ENCODE peak calls at places on chromosomes 4 and X, in five cellular contexts. R is brain microvascular endothelial cell, Z is neural progenitor cell, P is adipocyte, K is hepatocyte. B is an unnamed sample.

GRCh38 chr4:108622828-108623227 is 2.5 kb downstream of the RPL34 start:
- DNase-seq in P (no peak), Z (no peak), R (no peak), K (no peak), B (no peak)

GRCh38 chrX:71515039-71515398 is 17.9 kb upstream of the OGT start:
- DNase-seq in K (no peak), Z (no peak), P (peak; percentile 56), R (no peak), B (no peak)

GRCh38 chr4:67581208-67581857 is 22.8 kb downstream of the STAP1 start:
- DNase-seq in K (no peak), Z (no peak), R (no peak), P (no peak), B (no peak)

GRCh38 chrX:149003863-149004660 is 501.0 kb downstream of the IDS start:
- DNase-seq in P (no peak), R (peak; percentile 11), K (no peak), Z (no peak), B (no peak)

GRCh38 chr4:74364649-74365491 is at the start of gene EREG:
- DNase-seq in Z (peak; percentile 70), R (peak; percentile 90), P (peak; percentile 60), K (peak; percentile 45), B (no peak)

GRCh38 chr4:139734201-139734874 is 68.7 kb downstream of the MGST2 start:
- DNase-seq in Z (peak; percentile 30), R (no peak), P (peak; percentile 92), K (peak; percentile 55), B (no peak)

GRCh38 chr4:40331092-40331824 is 3.9 kb upstream of the CHRNA9 start:
- DNase-seq in K (no peak), P (no peak), R (no peak), Z (no peak), B (no peak)

GRCh38 chrX:53186363-53186762 is 38.6 kb downstream of the KDM5C start:
- DNase-seq in P (no peak), Z (no peak), K (no peak), R (peak; percentile 31), B (no peak)

GRCh38 chrX:74343970-74344622 is 40.1 kb downstream of the ZCCHC13 start:
- DNase-seq in R (peak; percentile 96), P (peak; percentile 81), K (peak; percentile 75), Z (peak; percentile 84), B (peak; percentile 84)

GRCh38 chr4:33709247-33709646 is 2535.1 kb downstream of the ARAP2 start:
- DNase-seq in K (no peak), P (peak; percentile 22), Z (no peak), R (peak; percentile 25), B (no peak)

GRCh38 chrX:106484233-106484632 is 127.5 kb upstream of the RADX start:
- DNase-seq in K (no peak), Z (no peak), R (no peak), P (no peak), B (no peak)
- H3K4me3 ChIP-seq in K (no peak overlapping the region), Z (no peak overlapping the region), R (no peak overlapping the region), P (no peak overlapping the region), B (no peak overlapping the region)

GRCh38 chr4:110637408-110638131 is 14.7 kb upstream of the PITX2 start:
- DNase-seq in P (no peak), Z (peak; percentile 68), R (no peak), K (peak; percentile 68), B (no peak)
- H3K4me3 ChIP-seq in P (peak overlapping the region; percentile 89), Z (peak overlapping the region; percentile 65), R (peak overlapping the region; percentile 29), K (peak overlapping the region; percentile 41), B (peak overlapping the region; percentile 61)

DNA sequence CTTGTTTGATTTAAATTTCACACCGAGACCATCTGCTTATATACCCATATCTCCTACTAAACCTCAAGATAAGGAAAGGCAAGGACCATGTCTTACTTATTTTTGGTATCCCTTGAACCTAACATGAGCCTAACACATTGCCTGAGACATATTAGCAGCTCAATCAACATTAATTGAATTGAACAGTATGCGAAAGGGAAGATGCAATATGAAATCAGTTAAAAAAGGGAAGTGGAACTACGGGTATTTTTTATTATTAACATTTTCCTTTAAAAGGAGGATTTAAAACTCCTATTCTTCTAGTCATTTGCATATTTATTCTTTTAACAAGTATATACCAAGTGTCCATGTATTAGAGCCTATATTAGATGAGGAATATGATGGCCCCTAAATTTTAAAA is 197.0 kb downstream of the CAMK2D start:
- DNase-seq in P (no peak), R (no peak), Z (no peak), K (no peak), B (no peak)
- H3K4me3 ChIP-seq in P (no peak overlapping the region), R (no peak overlapping the region), Z (no peak overlapping the region), K (no peak overlapping the region), B (no peak overlapping the region)

DNA sequence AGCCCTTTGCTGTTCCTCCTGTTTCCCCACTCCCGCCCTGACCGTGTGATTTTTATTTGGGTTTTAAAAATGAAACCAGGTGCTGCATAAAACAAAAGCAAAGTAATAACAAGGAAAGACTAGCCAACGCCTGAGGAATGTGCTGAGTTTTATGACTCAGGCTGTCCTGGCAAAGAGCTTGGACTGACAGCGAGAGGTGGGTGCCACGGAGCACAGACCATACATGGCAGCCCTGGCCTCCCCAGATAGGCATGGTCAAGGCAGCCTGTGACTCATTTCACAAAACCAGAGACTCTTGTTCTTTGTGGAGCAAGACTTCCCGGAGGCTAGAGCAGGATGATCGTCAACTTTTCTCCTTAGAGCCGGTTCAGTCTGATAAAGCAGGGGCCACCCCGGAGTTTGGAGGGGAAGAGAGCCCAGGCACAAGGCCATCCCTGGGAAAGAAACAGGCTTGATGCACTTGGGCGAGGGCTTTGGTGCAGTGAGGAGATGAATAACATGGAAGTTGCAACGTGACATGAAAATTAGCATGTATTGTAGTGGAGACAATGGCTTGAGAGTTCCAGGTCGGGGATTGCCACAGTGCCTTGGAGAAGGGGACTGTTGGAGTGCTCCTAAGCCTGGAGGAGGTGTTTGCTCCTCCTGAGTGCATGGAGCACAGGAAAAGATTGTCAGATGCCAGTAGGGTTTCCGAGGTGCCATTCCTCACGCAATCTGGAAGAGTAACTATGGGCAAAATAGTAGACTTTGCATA is 54.8 kb downstream of the C4orf51 start:
- DNase-seq in R (peak; percentile 96), P (peak; percentile 96), Z (no peak), K (peak; percentile 82), B (peak; percentile 98)
- H3K4me3 ChIP-seq in R (peak overlapping the region; percentile 29), P (peak overlapping the region; percentile 70), Z (no peak overlapping the region), K (no peak overlapping the region), B (no peak overlapping the region)

GRCh38 chr4:86848732-86849617 is at the start of gene SLC10A6:
- DNase-seq in P (no peak), Z (no peak), K (no peak), R (no peak), B (no peak)
- H3K4me3 ChIP-seq in P (peak within 1 kb of the TSS; percentile 44), Z (no peak within 1 kb of the TSS), K (no peak within 1 kb of the TSS), R (no peak within 1 kb of the TSS), B (no peak within 1 kb of the TSS)

GRCh38 chr4:121057466-121057911 is 14.8 kb downstream of the NDNF start:
- DNase-seq in R (no peak), P (no peak), Z (peak; percentile 78), K (no peak), B (no peak)
- H3K4me3 ChIP-seq in R (no peak overlapping the region), P (no peak overlapping the region), Z (no peak overlapping the region), K (no peak overlapping the region), B (no peak overlapping the region)

GRCh38 chrX:139691493-139691842 is 16.5 kb downstream of the MCF2 start:
- DNase-seq in K (peak; percentile 5), R (no peak), P (peak; percentile 4), Z (peak; percentile 16), B (no peak)
- H3K4me3 ChIP-seq in K (no peak overlapping the region), R (peak overlapping the region; percentile 49), P (peak overlapping the region; percentile 67), Z (peak overlapping the region; percentile 50), B (no peak overlapping the region)

GRCh38 chr4:26862381-26862915 is 1.8 kb downstream of the STIM2 start:
- DNase-seq in R (no peak), K (no peak), Z (no peak), P (peak; percentile 27), B (no peak)
- H3K4me3 ChIP-seq in R (peak overlapping the region; percentile 80), K (peak overlapping the region; percentile 82), Z (peak overlapping the region; percentile 71), P (peak overlapping the region; percentile 93), B (no peak overlapping the region)

B was measured in SJSA1.